ENCODE peak calls at places on chromosomes 6 and 20, in four cellular contexts. D is stomach, N is prostate gland, X is HCT116. E is an unnamed sample.

GRCh38 chr6:27303613-27304272 is 8.3 kb downstream of the POM121L2 start:
- DNase-seq in D (no peak), N (no peak), X (no peak), E (no peak)

GRCh38 chr20:32823078-32823477 is 3.3 kb downstream of the MAPRE1 start:
- DNase-seq in D (no peak), N (no peak), X (no peak), E (no peak)

GRCh38 chr6:85594197-85594930 is 706 bp upstream of the SNX14 start:
- DNase-seq in D (no peak), N (peak), X (no peak), E (no peak)

GRCh38 chr6:147201885-147202515 is 2.2 kb upstream of the STXBP5 start:
- DNase-seq in D (no peak), N (no peak), X (no peak), E (no peak)

GRCh38 chr6:105748737-105749161 is 337.4 kb upstream of the PRDM1 start:
- DNase-seq in D (no peak), N (no peak), X (no peak), E (no peak)

GRCh38 chr6:42407379-42407778 is 44.3 kb downstream of the TRERF1 start:
- DNase-seq in D (no peak), N (no peak), X (no peak), E (no peak)

GRCh38 chr20:43681468-43681942 is 14.6 kb downstream of the MYBL2 start:
- DNase-seq in D (no peak), N (no peak), X (no peak), E (no peak)

GRCh38 chr6:170584181-170584953 is at the start of gene PDCD2:
- DNase-seq in D (peak), N (peak), X (peak), E (peak)

GRCh38 chr6:70375882-70376281 is 37.4 kb upstream of the FAM135A start:
- DNase-seq in D (no peak), N (no peak), X (peak), E (no peak)

GRCh38 chr6:16148498-16148897 is 19.6 kb downstream of the MYLIP start:
- DNase-seq in D (peak), N (no peak), X (no peak), E (no peak)

GRCh38 chr6:129513471-129513870 is 196.5 kb downstream of the ARHGAP18 start:
- DNase-seq in D (no peak), N (no peak), X (no peak), E (no peak)

GRCh38 chr6:116563830-116564229 is 7.5 kb upstream of the RWDD1 start:
- DNase-seq in D (no peak), N (no peak), X (no peak), E (no peak)

GRCh38 chr6:134964451-134965203 is 14.7 kb upstream of the ALDH8A1 start:
- DNase-seq in D (no peak), N (no peak), X (no peak), E (no peak)

GRCh38 chr6:20583447-20583806 is 49.2 kb downstream of the CDKAL1 start:
- DNase-seq in D (no peak), N (no peak), X (no peak), E (no peak)

GRCh38 chr6:35603326-35604202 is 85.2 kb downstream of the FKBP5 start:
- DNase-seq in D (no peak), N (no peak), X (no peak), E (no peak)

GRCh38 chr6:35601331-35602132 is 87.2 kb downstream of the FKBP5 start:
- DNase-seq in D (peak), N (peak), X (peak), E (peak)

GRCh38 chr6:35600659-35601125 is 88.0 kb upstream of the TULP1 start:
- DNase-seq in D (no peak), N (no peak), X (no peak), E (no peak)

GRCh38 chr6:35599761-35600658 is 87.3 kb upstream of the TULP1 start:
- DNase-seq in D (no peak), N (no peak), X (no peak), E (no peak)

GRCh38 chr6:35602133-35602946 is 86.4 kb downstream of the FKBP5 start:
- DNase-seq in D (no peak), N (peak), X (no peak), E (peak)
- TF ChIP-seq POLR2AphosphoS5 in D (peak), N (no peak), X (no peak), E (no peak)

DNA sequence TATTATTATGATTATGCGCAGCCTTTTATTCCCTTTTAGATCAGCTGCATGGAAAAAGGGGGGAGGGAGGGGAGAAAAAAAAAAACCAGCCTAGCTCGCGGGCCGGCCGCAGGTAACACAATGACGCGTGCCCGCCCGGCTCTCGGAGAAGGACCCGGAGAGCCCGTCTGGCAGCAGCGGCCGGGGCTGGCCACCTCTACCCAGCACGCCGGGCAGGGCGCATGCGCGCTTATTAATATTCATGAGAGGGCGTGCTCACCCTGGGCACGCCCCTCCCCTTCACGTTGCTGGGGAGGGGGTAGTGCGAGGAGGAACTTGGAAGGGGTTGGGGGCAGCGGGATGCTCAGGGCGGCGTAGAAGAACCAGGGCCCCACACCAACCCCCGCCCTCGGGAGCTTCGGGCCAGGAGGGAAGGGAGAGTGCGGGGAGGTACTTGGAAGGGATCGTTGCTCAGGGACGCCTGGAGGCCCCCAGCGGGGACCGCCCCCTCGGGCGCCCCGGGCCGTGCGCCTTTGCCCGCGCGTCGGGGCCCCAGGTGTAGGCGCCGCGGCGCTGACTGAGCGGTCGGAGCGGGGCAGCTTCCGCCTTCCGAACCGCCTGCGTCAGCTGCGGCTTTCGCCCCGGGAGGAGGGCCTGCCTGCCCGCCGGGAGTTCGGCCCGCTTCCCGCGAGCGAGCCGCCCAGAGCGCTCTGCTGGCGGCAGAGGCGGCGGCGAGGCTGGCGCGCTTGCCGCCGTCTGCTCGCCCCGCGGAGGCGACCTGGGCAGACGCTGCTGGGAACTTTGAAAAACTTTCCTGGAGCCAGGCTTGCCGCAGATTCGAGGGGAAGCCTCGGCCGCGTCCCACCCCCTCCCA is at the start of gene JAG1:
- DNase-seq in D (peak), N (peak), X (peak), E (peak)
- TF ChIP-seq CTCF in D (no peak), N (no peak), X (no peak), E (no peak)

DNA sequence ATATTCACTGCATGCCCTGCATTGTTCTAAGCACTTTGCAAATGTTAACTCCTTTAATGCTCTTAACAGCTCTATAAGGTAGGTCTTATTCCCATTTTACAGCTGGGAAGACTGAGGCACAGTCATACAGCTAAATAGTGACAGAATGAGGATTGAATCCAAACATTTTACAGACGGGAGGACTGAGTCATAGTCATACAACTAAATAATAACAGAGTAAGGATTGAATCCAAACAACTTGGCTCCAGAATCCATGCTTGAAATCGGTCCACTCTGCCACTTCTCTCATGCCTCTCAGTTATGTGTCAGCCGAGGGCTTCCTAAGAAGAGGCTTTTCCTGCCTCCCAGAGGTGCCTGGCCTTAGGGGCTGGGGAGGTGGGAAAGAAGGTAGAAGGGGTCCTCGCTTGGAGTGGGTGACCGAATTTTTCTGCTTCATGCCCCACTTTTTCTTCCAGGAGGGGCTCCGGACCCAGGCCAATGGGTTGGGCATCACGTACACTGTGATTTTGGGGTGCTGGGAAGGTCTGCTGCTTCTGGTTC is 137.4 kb upstream of the RNF24 start:
- DNase-seq in D (no peak), N (no peak), X (no peak), E (no peak)
- H3K4me3 ChIP-seq in D (no peak), N (no peak), X (no peak), E (no peak)

GRCh38 chr6:149456311-149457021 is 28.3 kb downstream of the ZC3H12D start:
- DNase-seq in D (no peak), N (no peak), X (no peak), E (no peak)
- TF ChIP-seq POLR2AphosphoS5 in D (no peak), N (no peak), X (no peak), E (no peak)

GRCh38 chr20:19026901-19027644 is 185.4 kb upstream of the SLC24A3 start:
- DNase-seq in D (no peak), N (no peak), X (no peak), E (no peak)
- TF ChIP-seq CTCF in D (no peak), N (no peak), X (no peak), E (no peak)

GRCh38 chr6:96522469-96523009 is 933 bp downstream of the UFL1 start:
- DNase-seq in D (no peak), N (no peak), X (no peak), E (no peak)

GRCh38 chr6:96521267-96521624 is 360 bp upstream of the UFL1 start:
- DNase-seq in D (no peak), N (no peak), X (no peak), E (no peak)

GRCh38 chr6:96521625-96522468 is at the start of gene UFL1:
- DNase-seq in D (peak), N (peak), X (peak), E (peak)

GRCh38 chr6:96520851-96521115 is 823 bp upstream of the UFL1 start:
- DNase-seq in D (no peak), N (no peak), X (no peak), E (no peak)

GRCh38 chr6:96520039-96520850 is 1.4 kb upstream of the UFL1 start:
- DNase-seq in D (peak), N (peak), X (peak), E (no peak)
- H3K4me3 ChIP-seq in D (peak), N (peak), X (peak), E (peak)

DNA sequence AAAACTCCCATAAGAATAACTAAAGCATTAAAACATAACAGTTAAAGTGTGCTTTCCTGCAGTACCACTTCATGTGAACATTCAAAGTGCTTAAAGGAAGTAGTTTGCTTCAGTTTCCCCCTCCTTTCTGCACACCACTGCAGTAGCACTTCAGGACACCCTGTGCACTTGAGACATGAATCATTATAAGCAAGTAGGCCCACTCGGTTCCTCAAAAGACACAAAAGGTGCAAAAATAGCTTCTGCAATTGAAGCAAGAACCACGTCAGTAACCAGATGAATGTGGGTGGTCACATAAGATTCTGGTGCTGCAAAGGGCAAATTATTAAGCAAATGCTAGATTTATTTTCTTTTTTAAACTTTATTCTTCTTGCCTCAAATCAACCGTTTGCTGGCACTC is 160.6 kb downstream of the HIVEP2 start:
- DNase-seq in D (no peak), N (no peak), X (no peak), E (no peak)
- TF ChIP-seq POLR2AphosphoS5 in D (no peak), N (no peak), X (no peak), E (no peak)

DNA sequence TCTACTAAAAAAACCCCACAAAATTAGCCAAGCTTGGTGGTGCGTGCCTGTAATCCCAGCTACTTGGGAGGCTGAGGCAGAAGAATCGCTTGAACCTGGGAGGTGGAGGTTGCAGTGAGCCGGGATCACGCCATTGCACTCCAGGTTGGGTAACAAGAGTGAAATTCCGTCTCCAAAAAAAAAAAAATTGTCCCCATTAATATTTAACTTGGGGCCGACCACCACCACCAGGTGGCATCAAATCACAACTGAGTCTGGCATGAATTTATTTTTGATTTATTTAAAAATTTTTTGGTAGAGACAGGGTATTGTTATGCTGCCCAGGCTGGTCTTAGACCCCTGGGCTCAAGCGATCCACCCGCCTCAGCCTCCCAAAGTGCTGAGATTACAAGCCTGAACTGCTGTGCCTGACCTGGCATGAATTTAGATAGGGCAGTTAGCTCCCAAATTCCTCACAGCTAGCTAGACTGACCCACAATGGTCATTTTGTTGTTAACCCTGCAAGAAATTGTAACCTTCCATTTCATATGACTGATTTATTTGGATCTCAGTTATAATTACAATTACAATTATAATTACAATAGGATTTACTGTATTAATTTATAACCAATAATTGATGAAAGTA is 17.1 kb upstream of the BEND3 start:
- DNase-seq in D (no peak), N (no peak), X (peak), E (no peak)
- TF ChIP-seq CTCF in D (no peak), N (peak), X (peak), E (no peak)

DNA sequence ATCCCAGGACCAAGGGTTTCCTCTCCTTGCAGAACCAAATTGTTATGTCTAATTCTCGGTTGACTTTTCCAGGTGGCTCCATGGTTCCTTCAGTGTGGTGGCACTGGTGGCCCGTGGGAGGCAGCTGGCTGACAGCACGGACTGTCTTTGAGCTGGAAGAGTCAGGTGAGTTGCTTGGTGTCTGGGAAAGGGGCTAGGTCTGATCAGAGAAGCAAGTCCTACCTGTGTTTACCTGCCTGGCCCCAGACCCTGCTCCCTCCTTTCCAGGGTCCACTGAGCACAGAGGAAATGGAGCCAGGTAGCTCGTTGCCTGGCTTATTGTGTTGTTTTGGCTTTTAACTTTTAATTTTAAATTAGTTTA is 111.8 kb downstream of the BANF2 start:
- DNase-seq in D (no peak), N (no peak), X (no peak), E (no peak)
- H3K4me3 ChIP-seq in D (no peak), N (no peak), X (no peak), E (no peak)

DNA sequence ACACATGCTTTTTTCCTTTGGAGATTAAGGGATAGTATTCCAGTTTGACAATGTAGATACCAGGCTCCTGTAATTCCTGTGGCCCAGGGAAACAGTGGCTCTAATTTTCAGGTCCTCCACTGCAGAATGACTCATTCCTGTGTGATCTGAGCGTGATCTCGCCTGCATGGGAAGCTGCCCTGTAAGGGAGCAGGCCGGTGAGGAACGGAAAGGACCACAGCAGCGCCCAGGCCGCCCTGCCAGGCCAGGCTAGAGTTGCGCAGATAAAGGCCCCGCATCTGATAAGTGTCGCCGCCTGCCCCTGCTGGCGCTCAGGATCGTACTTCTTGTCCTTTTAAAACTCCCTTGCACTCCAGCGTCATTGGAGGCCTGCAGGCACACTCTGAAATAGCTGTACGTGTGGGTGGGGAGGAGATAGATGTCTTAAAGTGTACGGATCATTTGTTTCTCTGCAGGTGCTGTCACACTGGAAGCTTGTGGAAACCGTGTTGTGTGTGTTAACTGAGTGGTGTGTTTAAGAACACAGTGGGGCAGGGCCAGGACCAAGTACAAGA is 60.7 kb downstream of the SYNJ2 start:
- DNase-seq in D (peak), N (peak), X (peak), E (no peak)
- TF ChIP-seq POLR2AphosphoS5 in D (peak), N (peak), X (peak), E (peak)

E was measured in breast epithelium.